ENCODE peak calls at places on chromosome 5, in six cellular contexts. U is tibial artery, L is A549, B is SK-N-SH, H is mucosa of descending colon, S is fibroblast of lung. Z is an unnamed sample.

GRCh38 chr5:127536687-127537086 is 19.2 kb downstream of the PRRC1 start:
- DNase-seq in H (no peak), U (no peak), S (peak), B (peak), L (peak), Z (no peak)

GRCh38 chr5:170484847-170485605 is 18.8 kb upstream of the KCNIP1 start:
- DNase-seq in L (no peak), U (no peak), H (no peak), S (no peak), B (no peak), Z (no peak)

GRCh38 chr5:84343171-84343570 is 41.5 kb downstream of the EDIL3 start:
- DNase-seq in B (no peak), L (no peak), H (no peak), S (no peak), U (no peak), Z (no peak)

GRCh38 chr5:95848701-95849100 is 26.2 kb upstream of the GLRX start:
- DNase-seq in B (no peak), L (no peak), U (no peak), S (no peak), H (no peak), Z (no peak)

GRCh38 chr5:108415726-108416125 is 33.8 kb upstream of the FBXL17 start:
- DNase-seq in B (no peak), H (no peak), L (no peak), S (no peak), U (no peak), Z (no peak)

GRCh38 chr5:125258610-125259009 is 512.2 kb upstream of the ZNF608 start:
- DNase-seq in B (no peak), S (no peak), U (no peak), L (no peak), H (peak), Z (no peak)

GRCh38 chr5:133289686-133290367 is 238.0 kb downstream of the HSPA4 start:
- DNase-seq in L (no peak), S (no peak), H (no peak), U (no peak), B (no peak), Z (no peak)

GRCh38 chr5:157383151-157383810 is 76.7 kb upstream of the NIPAL4 start:
- DNase-seq in S (no peak), L (no peak), H (no peak), U (no peak), B (no peak), Z (peak)

GRCh38 chr5:108381034-108381954 is 604 bp downstream of the FBXL17 start:
- DNase-seq in H (peak), L (peak), U (peak), S (peak), B (peak), Z (peak)

GRCh38 chr5:123044926-123045617 is 8.5 kb upstream of the PPIC start:
- DNase-seq in B (no peak), L (no peak), U (no peak), S (no peak), H (no peak), Z (no peak)

GRCh38 chr5:137621861-137622823 is 113.7 kb downstream of the KLHL3 start:
- DNase-seq in S (no peak), U (peak), B (no peak), L (no peak), H (no peak), Z (peak)

GRCh38 chr5:59661306-59661705 is 232.2 kb downstream of the PDE4D start:
- DNase-seq in S (peak), L (no peak), U (no peak), H (no peak), B (no peak), Z (no peak)

GRCh38 chr5:59656351-59657254 is 236.9 kb downstream of the PDE4D start:
- DNase-seq in B (no peak), U (no peak), S (no peak), H (no peak), L (no peak), Z (no peak)

GRCh38 chr5:59661939-59662615 is 231.4 kb downstream of the PDE4D start:
- DNase-seq in H (no peak), S (peak), B (peak), U (no peak), L (no peak), Z (no peak)

GRCh38 chr5:59665086-59665831 is 228.3 kb downstream of the PDE4D start:
- DNase-seq in H (no peak), S (peak), L (no peak), U (no peak), B (no peak), Z (no peak)

GRCh38 chr5:59660737-59661136 is 232.8 kb downstream of the PDE4D start:
- DNase-seq in B (peak), H (no peak), L (peak), S (peak), U (no peak), Z (no peak)
- TF ChIP-seq CTCF in B (peak), H (no peak), L (peak), S (peak), U (peak), Z (peak)

DNA sequence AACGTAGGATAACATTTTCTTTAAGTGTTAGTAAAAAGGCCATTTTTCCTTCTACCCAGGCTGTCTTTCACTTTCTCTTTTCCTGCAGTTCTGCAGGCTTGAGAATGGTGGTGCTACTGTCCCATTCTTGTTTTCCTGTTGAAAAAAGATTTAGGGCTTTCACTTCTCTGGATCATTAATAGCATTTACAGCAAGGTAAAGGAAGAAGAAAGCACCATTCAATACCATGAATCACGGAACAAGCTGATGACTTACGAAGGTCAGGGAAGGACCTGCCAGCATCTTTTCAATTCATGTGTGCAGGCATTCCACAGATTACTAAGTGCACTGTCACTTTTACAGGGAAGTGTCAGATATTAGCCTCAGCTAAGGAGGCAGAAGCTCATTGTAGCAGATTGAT is 292.8 kb downstream of the YTHDC2 start:
- DNase-seq in L (no peak), S (peak), H (no peak), B (no peak), U (no peak), Z (no peak)
- TF ChIP-seq CTCF in L (no peak), S (peak), H (no peak), B (peak), U (peak), Z (peak)

GRCh38 chr5:135179308-135179980 is 145.4 kb upstream of the PITX1 start:
- DNase-seq in H (no peak), B (no peak), S (no peak), U (no peak), L (no peak), Z (peak)
- TF ChIP-seq CTCF in H (no peak), B (no peak), S (no peak), U (no peak), L (no peak), Z (no peak)

DNA sequence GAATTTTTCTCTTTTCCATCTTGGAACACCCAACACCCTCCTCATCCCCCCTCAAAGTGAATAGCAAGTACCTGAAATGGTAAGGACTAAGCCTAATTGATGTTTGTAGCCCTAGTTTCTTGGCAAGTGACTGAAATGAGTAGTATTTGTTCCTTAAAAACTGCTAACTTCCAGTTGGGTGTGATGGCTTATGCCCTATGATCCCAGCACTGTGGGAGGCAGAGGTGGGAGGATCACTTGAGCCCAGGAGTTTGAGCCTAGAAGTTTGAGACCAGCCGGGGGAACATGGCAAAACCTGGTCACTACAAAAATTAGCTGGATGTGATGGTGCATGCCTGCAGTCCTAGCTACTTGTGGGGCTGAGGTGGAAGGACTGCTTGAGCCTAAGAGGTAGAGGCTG is 44.1 kb downstream of the ZFR start:
- DNase-seq in H (no peak), L (no peak), B (no peak), U (no peak), S (no peak), Z (no peak)
- TF ChIP-seq CTCF in H (no peak), L (no peak), B (no peak), U (no peak), S (no peak), Z (no peak)

GRCh38 chr5:179344301-179345178 is 721 bp downstream of the ADAMTS2 start:
- DNase-seq in H (no peak), U (no peak), B (peak), L (no peak), S (no peak), Z (no peak)
- TF ChIP-seq CTCF in H (no peak), U (no peak), B (no peak), L (no peak), S (no peak), Z (no peak)

DNA sequence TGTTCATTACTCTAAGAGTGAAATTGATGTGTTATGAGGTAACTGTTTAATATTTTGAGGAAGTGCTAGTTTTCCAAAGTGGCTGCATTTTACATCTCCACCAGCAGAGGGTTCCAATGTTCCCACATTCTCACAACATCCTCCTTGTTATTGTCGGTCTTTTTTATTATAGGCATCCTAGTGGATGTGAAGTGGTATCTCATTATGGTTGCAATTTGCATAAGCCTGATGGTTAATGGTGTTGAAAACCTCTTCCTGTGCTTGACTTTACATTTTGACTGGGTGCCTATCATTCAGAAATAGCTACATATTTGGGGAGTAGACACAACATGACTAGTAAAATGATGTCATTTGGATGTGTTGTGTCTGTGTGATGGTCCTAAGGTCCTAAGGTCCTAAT is 143.6 kb downstream of the MRPS30 start:
- DNase-seq in H (peak), U (no peak), L (peak), B (peak), S (peak), Z (no peak)
- TF ChIP-seq CTCF in H (peak), U (peak), L (peak), B (peak), S (peak), Z (peak)